ENCODE peak calls at places on chromosome 16, in nine cellular contexts. V, J, F, B, N, P, K, R and C are unnamed samples.

GRCh38 chr16:68402748-68403040 is 45.6 kb downstream of the SMPD3 start:
- DNase-seq in K (peak), R (no peak), J (no peak), V (no peak), N (no peak), F (no peak), B (no peak), P (no peak), C (no peak)

GRCh38 chr16:5450435-5451104 is 353.0 kb upstream of the EEF2KMT start:
- DNase-seq in J (no peak), P (no peak), R (no peak), F (no peak), N (no peak), K (no peak), V (peak), B (no peak), C (no peak)

GRCh38 chr16:53952215-53953208 is 248.6 kb downstream of the FTO start:
- DNase-seq in K (peak), P (no peak), F (no peak), R (no peak), V (no peak), J (no peak), N (no peak), B (no peak), C (no peak)

GRCh38 chr16:4915226-4915761 is 21.7 kb downstream of the PPL start:
- DNase-seq in V (no peak), P (no peak), K (peak), J (no peak), B (no peak), F (no peak), N (no peak), R (no peak), C (no peak)

GRCh38 chr16:30017277-30017656 is 5.7 kb upstream of the C16orf92 start:
- DNase-seq in F (no peak), K (no peak), V (no peak), N (no peak), J (no peak), B (no peak), P (no peak), R (no peak), C (no peak)

GRCh38 chr16:86048882-86049585 is 150.1 kb downstream of the IRF8 start:
- DNase-seq in R (no peak), J (no peak), B (no peak), K (no peak), P (no peak), V (peak), F (no peak), N (no peak), C (no peak)

GRCh38 chr16:67760831-67761230 is 41.7 kb upstream of the GFOD2 start:
- DNase-seq in P (no peak), B (no peak), F (no peak), J (no peak), R (no peak), V (no peak), K (no peak), N (no peak), C (no peak)

GRCh38 chr16:54245788-54246453 is 40.7 kb downstream of the IRX3 start:
- DNase-seq in K (no peak), F (no peak), J (no peak), R (no peak), N (no peak), V (no peak), P (no peak), B (no peak), C (peak)

GRCh38 chr16:17343729-17344128 is 127.0 kb downstream of the XYLT1 start:
- DNase-seq in J (no peak), V (no peak), P (no peak), F (no peak), B (no peak), R (no peak), K (no peak), N (no peak), C (no peak)

GRCh38 chr16:48676836-48677235 is 66.9 kb upstream of the N4BP1 start:
- DNase-seq in F (no peak), N (no peak), P (no peak), R (no peak), V (no peak), B (no peak), K (peak), J (no peak), C (no peak)

GRCh38 chr16:28003021-28003865 is 60.3 kb downstream of the GSG1L start:
- DNase-seq in V (no peak), P (no peak), K (no peak), J (no peak), N (no peak), R (no peak), F (no peak), B (no peak), C (no peak)

GRCh38 chr16:67673712-67674580 is 7.3 kb downstream of the C16orf86 start:
- DNase-seq in B (peak), J (no peak), R (peak), F (no peak), K (no peak), V (no peak), N (no peak), P (peak), C (peak)